ENCODE peak calls at places on chromosome 10, in ten cellular contexts. E, J, R, O, K, F, G, L, S and Q are unnamed samples.

GRCh38 chr10:60099998-60100747 is 193.8 kb upstream of the CCDC6 start:
- DNase-seq in L (no peak), E (peak; percentile 53), K (peak; percentile 71), G (no peak), O (peak; percentile 71), R (peak; percentile 53), S (no peak), J (peak; percentile 62), F (no peak), Q (peak; percentile 53)

GRCh38 chr10:95906675-95907453 is 911 bp upstream of the CC2D2B start:
- DNase-seq in E (peak; percentile 63), R (peak; percentile 68), L (peak; percentile 7), G (peak; percentile 9), S (peak; percentile 46), O (peak; percentile 71), K (peak; percentile 36), J (peak; percentile 66), F (peak; percentile 24), Q (peak; percentile 45)

GRCh38 chr10:5948999-5949759 is 28.2 kb downstream of the IL15RA start:
- DNase-seq in F (no peak), O (peak; percentile 78), R (peak; percentile 57), E (peak; percentile 59), J (peak; percentile 81), G (peak; percentile 8), S (no peak), K (peak; percentile 15), L (no peak), Q (peak; percentile 69)

GRCh38 chr10:7153750-7154149 is 257.1 kb downstream of the SFMBT2 start:
- DNase-seq in S (no peak), J (no peak), L (no peak), R (no peak), K (no peak), E (no peak), F (no peak), G (no peak), O (peak; percentile 35), Q (no peak)

GRCh38 chr10:94003496-94003895 is 9.8 kb downstream of the PLCE1 start:
- DNase-seq in S (no peak), J (no peak), R (no peak), L (no peak), O (no peak), F (no peak), G (no peak), K (no peak), E (no peak), Q (no peak)

GRCh38 chr10:46550795-46551700 is 5.4 kb downstream of the GPRIN2 start:
- DNase-seq in J (no peak), R (no peak), G (no peak), O (no peak), F (peak; percentile 14), E (no peak), L (no peak), K (no peak), S (no peak), Q (no peak)

GRCh38 chr10:13048762-13049161 is 47.2 kb upstream of the CCDC3 start:
- DNase-seq in R (no peak), J (no peak), S (no peak), K (no peak), O (no peak), G (no peak), E (no peak), L (no peak), F (no peak), Q (no peak)

GRCh38 chr10:69853064-69853463 is 51.4 kb downstream of the COL13A1 start:
- DNase-seq in K (no peak), O (no peak), F (no peak), E (no peak), G (no peak), R (no peak), L (no peak), S (no peak), J (no peak), Q (no peak)

GRCh38 chr10:8137726-8138125 is 83.2 kb downstream of the GATA3 start:
- DNase-seq in O (no peak), K (no peak), L (no peak), J (no peak), S (no peak), R (no peak), E (no peak), F (no peak), G (peak; percentile 11), Q (no peak)

GRCh38 chr10:58280485-58280884 is 11.5 kb downstream of the CISD1 start:
- DNase-seq in G (no peak), J (peak; percentile 16), L (no peak), O (peak; percentile 41), S (no peak), K (no peak), E (no peak), R (peak; percentile 41), F (no peak), Q (no peak)